ENCODE peak calls at places on chromosomes 11 and 22, in seven cellular contexts. Y, P, G, W, E, V and K are unnamed samples.
A peak's percentile ranks its signal among the peaks of the same experiment; 100 is the strongest.

GRCh38 chr11:116725434-116726221 is 47.2 kb downstream of the BUD13 start:
- DNase-seq in Y (no peak), P (no peak), G (peak; percentile 20), W (peak; percentile 58), E (no peak), V (no peak), K (no peak)

GRCh38 chr11:118688851-118689502 is 9.5 kb upstream of the TREH start:
- DNase-seq in Y (no peak), P (no peak), G (no peak), W (no peak), E (no peak), V (peak; percentile 76), K (no peak)

GRCh38 chr11:15735711-15736110 is 620.6 kb downstream of the SOX6 start:
- DNase-seq in Y (no peak), P (no peak), G (no peak), W (no peak), E (no peak), V (no peak), K (no peak)

GRCh38 chr11:84045146-84045545 is 759.0 kb upstream of the CCDC90B start:
- DNase-seq in Y (no peak), P (no peak), G (no peak), W (no peak), E (no peak), V (no peak), K (no peak)

GRCh38 chr22:44195189-44195871 is 14.6 kb downstream of the PARVG start:
- DNase-seq in Y (no peak), P (no peak), G (no peak), W (no peak), E (no peak), V (no peak), K (no peak)

GRCh38 chr22:24944224-24944937 is 2.1 kb downstream of the LHFPL7 start:
- DNase-seq in Y (no peak), P (no peak), G (no peak), W (no peak), E (no peak), V (no peak), K (no peak)

GRCh38 chr11:111557425-111558111 is 17.0 kb downstream of the LAYN start:
- DNase-seq in Y (no peak), P (no peak), G (peak; percentile 84), W (peak; percentile 98), E (peak; percentile 65), V (no peak), K (no peak)

GRCh38 chr11:5666396-5666780 is 18.5 kb downstream of the TRIM5 start:
- DNase-seq in Y (no peak), P (no peak), G (no peak), W (no peak), E (no peak), V (no peak), K (no peak)

GRCh38 chr11:61162092-61162935 is 1.1 kb upstream of the VPS37C start:
- DNase-seq in Y (no peak), P (peak; percentile 47), G (no peak), W (no peak), E (peak; percentile 66), V (no peak), K (no peak)

GRCh38 chr11:115242982-115243381 is 261.2 kb downstream of the CADM1 start:
- DNase-seq in Y (no peak), P (no peak), G (no peak), W (no peak), E (no peak), V (no peak), K (no peak)

GRCh38 chr11:122155765-122156527 is 39.9 kb upstream of the BLID start:
- DNase-seq in Y (no peak), P (no peak), G (no peak), W (no peak), E (no peak), V (no peak), K (no peak)

GRCh38 chr11:134332189-134332631 is 422 bp downstream of the GLB1L2 start:
- DNase-seq in Y (peak; percentile 23), P (peak; percentile 53), G (no peak), W (no peak), E (no peak), V (no peak), K (no peak)

GRCh38 chr11:80365315-80365714 is 924.5 kb upstream of the TENM4 start:
- DNase-seq in Y (no peak), P (no peak), G (no peak), W (no peak), E (no peak), V (no peak), K (no peak)

GRCh38 chr11:19279455-19279854 is 38.7 kb upstream of the E2F8 start:
- DNase-seq in Y (no peak), P (no peak), G (no peak), W (no peak), E (no peak), V (no peak), K (no peak)

GRCh38 chr11:93765551-93765950 is 18.5 kb upstream of the MED17 start:
- DNase-seq in Y (no peak), P (no peak), G (no peak), W (no peak), E (no peak), V (no peak), K (no peak)
- TF ChIP-seq CTCF in Y (no peak), P (no peak), G (no peak), W (no peak), E (no peak), V (no peak), K (no peak)

GRCh38 chr11:57641426-57641825 is 8.3 kb downstream of the YPEL4 start:
- DNase-seq in Y (no peak), P (no peak), G (peak; percentile 42), W (peak; percentile 73), E (peak; percentile 61), V (no peak), K (no peak)
- TF ChIP-seq CTCF in Y (no peak), P (peak; percentile 35), G (peak; percentile 66), W (peak; percentile 80), E (peak; percentile 66), V (peak; percentile 53), K (peak; percentile 75)

GRCh38 chr11:69948256-69949141 is 129.3 kb upstream of the FGF3 start:
- DNase-seq in Y (no peak), P (peak; percentile 48), G (no peak), W (no peak), E (peak; percentile 57), V (peak; percentile 61), K (peak; percentile 75)
- TF ChIP-seq CTCF in Y (no peak), P (no peak), G (no peak), W (no peak), E (no peak), V (no peak), K (peak; percentile 57)

GRCh38 chr22:29994027-29994715 is 86.1 kb upstream of the HORMAD2 start:
- DNase-seq in Y (no peak), P (no peak), G (no peak), W (peak; percentile 71), E (peak; percentile 74), V (no peak), K (no peak)
- TF ChIP-seq CTCF in Y (no peak), P (no peak), G (peak; percentile 10), W (no peak), E (no peak), V (peak; percentile 7), K (peak; percentile 68)

GRCh38 chr11:114156131-114156581 is 96.6 kb downstream of the ZBTB16 start:
- DNase-seq in Y (no peak), P (no peak), G (no peak), W (no peak), E (no peak), V (peak; percentile 55), K (no peak)

GRCh38 chr11:114156766-114157165 is 97.3 kb downstream of the ZBTB16 start:
- DNase-seq in Y (no peak), P (no peak), G (no peak), W (no peak), E (no peak), V (peak; percentile 30), K (no peak)

GRCh38 chr11:114158886-114159285 is 99.4 kb downstream of the ZBTB16 start:
- DNase-seq in Y (no peak), P (no peak), G (no peak), W (peak; percentile 25), E (no peak), V (peak; percentile 75), K (no peak)

GRCh38 chr11:114159320-114159719 is 99.8 kb downstream of the ZBTB16 start:
- DNase-seq in Y (no peak), P (no peak), G (no peak), W (no peak), E (peak; percentile 53), V (peak; percentile 75), K (no peak)

DNA sequence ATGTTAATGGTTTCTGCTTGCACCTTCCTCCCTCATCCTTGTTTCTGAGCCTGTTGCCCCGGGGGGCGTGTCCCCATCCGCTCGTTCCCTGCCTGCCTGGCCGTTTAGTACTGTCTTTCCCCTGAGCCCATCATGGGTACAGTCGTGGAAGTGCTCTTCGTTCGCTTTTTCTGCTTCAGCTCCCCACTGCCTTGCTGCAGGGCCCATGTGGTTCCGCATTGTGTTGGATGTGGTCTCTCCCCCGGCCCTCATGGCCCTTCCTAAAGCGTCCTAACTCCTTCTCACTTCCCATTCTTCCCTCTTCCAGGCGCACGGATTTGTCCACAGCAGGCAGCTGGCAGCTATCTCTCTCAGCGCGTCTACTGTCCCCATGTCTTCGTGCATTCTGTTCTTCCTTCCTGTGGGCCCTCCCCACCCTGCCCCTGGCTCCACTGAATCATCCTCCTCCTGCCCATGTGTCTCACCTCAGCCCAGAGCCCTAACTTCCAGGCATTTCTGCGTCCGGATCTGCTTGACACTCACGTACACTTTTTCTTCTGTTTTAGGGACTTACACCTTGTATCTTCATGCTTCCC is 98.1 kb downstream of the ZBTB16 start:
- DNase-seq in Y (no peak), P (no peak), G (no peak), W (no peak), E (no peak), V (peak; percentile 56), K (no peak)
- TF ChIP-seq CTCF in Y (no peak), P (no peak), G (no peak), W (no peak), E (no peak), V (no peak), K (no peak)

DNA sequence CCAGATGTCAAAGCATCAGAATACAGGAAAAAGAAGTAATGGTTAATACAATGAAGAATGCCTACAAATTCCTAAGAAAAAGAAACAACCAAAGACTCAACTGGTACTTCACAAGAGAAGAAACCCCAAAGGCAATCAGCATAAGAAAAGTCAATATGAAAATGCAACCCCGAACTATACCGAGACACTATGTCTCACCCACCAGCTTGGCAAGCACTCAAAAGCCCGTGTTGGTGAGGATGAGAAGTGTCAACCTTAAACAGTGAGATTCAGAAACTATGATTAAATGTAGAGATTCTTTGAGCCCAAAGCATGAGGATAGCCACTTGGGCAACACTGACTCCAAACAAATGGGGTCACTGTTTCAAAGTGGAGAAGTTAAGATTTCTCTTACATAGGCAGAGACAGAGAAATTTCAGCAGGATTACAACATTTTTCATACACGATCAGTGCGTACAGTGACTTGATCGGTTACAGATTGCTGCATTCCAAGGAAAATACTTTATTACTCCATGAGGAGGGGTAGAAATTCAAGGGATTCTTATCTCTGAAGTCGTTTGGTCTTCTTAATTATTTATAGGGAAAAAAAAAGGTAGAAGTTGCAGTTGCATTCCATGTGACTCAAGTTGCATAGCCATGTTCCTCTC is 10.9 kb upstream of the SMIM38 start:
- DNase-seq in Y (no peak), P (no peak), G (peak; percentile 48), W (peak; percentile 89), E (no peak), V (no peak), K (no peak)
- TF ChIP-seq CTCF in Y (no peak), P (no peak), G (no peak), W (peak; percentile 32), E (no peak), V (no peak), K (no peak)